ENCODE peak calls at places on chromosomes 16 and 17, in seven cellular contexts. A, J, M, R, N, U and K are unnamed samples.
A peak's percentile ranks its signal among the peaks of the same experiment; 100 is the strongest.

GRCh38 chr16:89965447-89966225 is 17.1 kb downstream of the DEF8 start:
- DNase-seq in A (no peak), J (no peak), M (no peak), R (no peak), N (no peak), U (no peak), K (no peak)

GRCh38 chr17:18974407-18975149 is 22.6 kb downstream of the SLC5A10 start:
- DNase-seq in A (no peak), J (no peak), M (no peak), R (no peak), N (no peak), U (no peak), K (no peak)

GRCh38 chr16:58551496-58551895 is 36.2 kb downstream of the SETD6 start:
- DNase-seq in A (peak; percentile 67), J (no peak), M (no peak), R (peak; percentile 62), N (no peak), U (no peak), K (no peak)

GRCh38 chr17:79534851-79535727 is 75.8 kb downstream of the RBFOX3 start:
- DNase-seq in A (no peak), J (no peak), M (no peak), R (no peak), N (no peak), U (no peak), K (no peak)

GRCh38 chr16:85365120-85365519 is 248.0 kb upstream of the GSE1 start:
- DNase-seq in A (no peak), J (no peak), M (no peak), R (no peak), N (no peak), U (no peak), K (no peak)

GRCh38 chr17:81703747-81704654 is 834 bp downstream of the MRPL12 start:
- DNase-seq in A (no peak), J (no peak), M (no peak), R (no peak), N (no peak), U (no peak), K (no peak)

GRCh38 chr16:65672960-65673359 is 551.1 kb upstream of the CDH11 start:
- DNase-seq in A (no peak), J (peak; percentile 57), M (no peak), R (no peak), N (peak; percentile 5), U (no peak), K (no peak)

GRCh38 chr17:39800540-39800939 is 62.8 kb downstream of the GRB7 start:
- DNase-seq in A (no peak), J (no peak), M (no peak), R (no peak), N (no peak), U (no peak), K (no peak)

GRCh38 chr16:78503501-78504110 is 404.2 kb downstream of the WWOX start:
- DNase-seq in A (peak; percentile 79), J (peak; percentile 64), M (peak; percentile 79), R (peak; percentile 53), N (peak; percentile 86), U (peak; percentile 17), K (peak; percentile 47)

GRCh38 chr16:84955427-84955826 is 55.9 kb downstream of the ZDHHC7 start:
- DNase-seq in A (no peak), J (no peak), M (no peak), R (no peak), N (no peak), U (no peak), K (no peak)

GRCh38 chr17:59330314-59330942 is 1.0 kb upstream of the YPEL2 start:
- DNase-seq in A (peak; percentile 74), J (peak; percentile 88), M (peak; percentile 38), R (peak; percentile 57), N (no peak), U (no peak), K (no peak)

GRCh38 chr17:59331929-59332889 is 754 bp downstream of the YPEL2 start:
- DNase-seq in A (peak; percentile 65), J (peak; percentile 83), M (peak; percentile 45), R (peak; percentile 70), N (no peak), U (no peak), K (no peak)

GRCh38 chr17:59333845-59334244 is 2.4 kb downstream of the YPEL2 start:
- DNase-seq in A (no peak), J (no peak), M (peak; percentile 67), R (no peak), N (no peak), U (no peak), K (no peak)

GRCh38 chr17:59331129-59331928 is at the start of gene YPEL2:
- DNase-seq in A (peak; percentile 98), J (peak; percentile 100), M (peak; percentile 98), R (peak; percentile 99), N (peak; percentile 94), U (peak; percentile 86), K (peak; percentile 99)

DNA sequence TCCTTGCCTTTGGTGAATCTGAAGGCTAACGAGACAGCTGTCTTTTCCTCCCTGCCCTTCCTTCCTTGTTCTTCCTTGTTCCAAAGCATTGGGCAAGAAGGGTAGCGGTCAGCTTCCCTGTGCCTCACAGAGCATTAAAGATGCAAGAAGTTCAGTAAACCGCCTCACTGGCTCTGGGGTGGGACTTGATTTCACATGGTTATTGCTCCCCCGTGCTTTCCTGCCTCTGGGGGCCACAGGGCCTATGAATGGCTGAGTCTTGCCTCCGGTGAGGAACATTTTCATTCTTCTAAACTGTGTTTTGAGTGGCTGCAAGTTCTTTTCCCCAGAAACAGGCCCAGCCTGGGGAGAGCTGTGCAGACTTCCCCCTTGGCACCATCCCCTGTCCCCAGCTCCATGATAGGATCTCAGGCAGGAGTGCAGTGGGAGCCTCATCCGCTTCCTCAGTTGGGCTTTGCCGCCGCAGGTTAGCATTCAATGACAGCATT is 1.5 kb downstream of the YPEL2 start:
- DNase-seq in A (peak; percentile 42), J (no peak), M (no peak), R (no peak), N (peak; percentile 47), U (no peak), K (peak; percentile 52)
- H3K27ac ChIP-seq in A (peak overlapping the region; percentile 97), J (no peak overlapping the region), M (peak overlapping the region; percentile 94), R (peak overlapping the region; percentile 99), N (no peak overlapping the region), U (peak overlapping the region; percentile 91), K (peak overlapping the region; percentile 94)

GRCh38 chr16:2206780-2207433 is 1.7 kb downstream of the MLST8 start:
- DNase-seq in A (no peak), J (no peak), M (no peak), R (no peak), N (no peak), U (no peak), K (no peak)

GRCh38 chr16:2205967-2206313 is 686 bp downstream of the MLST8 start:
- DNase-seq in A (no peak), J (no peak), M (no peak), R (no peak), N (no peak), U (no peak), K (peak; percentile 57)

GRCh38 chr16:2205104-2205966 is at the start of gene MLST8:
- DNase-seq in A (peak; percentile 82), J (peak; percentile 92), M (peak; percentile 91), R (peak; percentile 89), N (peak; percentile 88), U (peak; percentile 21), K (peak; percentile 73)

GRCh38 chr16:2206420-2206779 is 1.1 kb downstream of the MLST8 start:
- DNase-seq in A (no peak), J (no peak), M (no peak), R (no peak), N (no peak), U (no peak), K (no peak)

DNA sequence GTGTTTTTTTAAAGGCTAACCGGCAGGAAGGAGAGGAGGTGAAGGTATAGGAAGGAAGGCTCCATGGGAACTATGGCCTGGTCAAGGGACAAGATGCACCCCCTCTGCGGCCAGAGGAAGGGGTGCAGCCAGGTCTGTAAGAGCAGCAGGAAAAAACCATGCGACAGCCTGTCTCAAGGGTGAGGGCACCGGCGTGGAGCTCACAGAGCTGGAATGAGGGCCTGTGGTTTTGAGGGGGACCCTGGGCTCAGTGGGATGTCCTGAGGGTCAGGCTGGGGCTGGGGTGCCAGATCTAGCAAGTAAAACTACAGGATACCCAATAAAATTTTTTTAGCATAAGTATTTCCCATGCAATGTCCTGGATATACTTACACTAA is 539 bp upstream of the MLST8 start:
- DNase-seq in A (no peak), J (no peak), M (no peak), R (no peak), N (no peak), U (no peak), K (no peak)
- H3K4me3 ChIP-seq in A (peak overlapping the region; percentile 80), J (peak overlapping the region; percentile 90), M (peak overlapping the region; percentile 75), R (peak overlapping the region; percentile 80), N (peak overlapping the region; percentile 66), U (peak overlapping the region; percentile 87), K (peak overlapping the region; percentile 78)

DNA sequence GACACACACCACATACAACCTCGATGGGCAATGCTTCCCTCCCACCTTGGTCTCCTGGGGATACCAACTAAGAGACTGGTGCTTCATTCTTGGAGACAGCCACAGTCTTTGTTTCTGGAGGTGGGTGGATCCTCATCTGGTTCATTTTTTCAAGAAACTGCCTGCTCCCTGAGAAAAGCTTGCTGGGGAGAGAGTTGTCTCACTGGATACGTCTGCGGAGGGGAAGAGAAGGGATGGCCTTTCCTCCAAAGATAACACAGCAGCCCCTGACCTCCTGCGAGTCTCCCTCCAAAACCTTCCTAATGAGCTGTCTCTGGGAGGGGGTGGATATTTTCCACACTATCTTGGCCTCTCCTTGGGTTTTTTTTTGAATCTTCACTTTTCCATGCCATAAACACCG is 221.2 kb downstream of the SOX9 start:
- DNase-seq in A (no peak), J (no peak), M (no peak), R (no peak), N (no peak), U (no peak), K (no peak)
- H3K27ac ChIP-seq in A (peak overlapping the region; percentile 6), J (peak overlapping the region; percentile 94), M (no peak overlapping the region), R (no peak overlapping the region), N (no peak overlapping the region), U (no peak overlapping the region), K (peak overlapping the region; percentile 22)

DNA sequence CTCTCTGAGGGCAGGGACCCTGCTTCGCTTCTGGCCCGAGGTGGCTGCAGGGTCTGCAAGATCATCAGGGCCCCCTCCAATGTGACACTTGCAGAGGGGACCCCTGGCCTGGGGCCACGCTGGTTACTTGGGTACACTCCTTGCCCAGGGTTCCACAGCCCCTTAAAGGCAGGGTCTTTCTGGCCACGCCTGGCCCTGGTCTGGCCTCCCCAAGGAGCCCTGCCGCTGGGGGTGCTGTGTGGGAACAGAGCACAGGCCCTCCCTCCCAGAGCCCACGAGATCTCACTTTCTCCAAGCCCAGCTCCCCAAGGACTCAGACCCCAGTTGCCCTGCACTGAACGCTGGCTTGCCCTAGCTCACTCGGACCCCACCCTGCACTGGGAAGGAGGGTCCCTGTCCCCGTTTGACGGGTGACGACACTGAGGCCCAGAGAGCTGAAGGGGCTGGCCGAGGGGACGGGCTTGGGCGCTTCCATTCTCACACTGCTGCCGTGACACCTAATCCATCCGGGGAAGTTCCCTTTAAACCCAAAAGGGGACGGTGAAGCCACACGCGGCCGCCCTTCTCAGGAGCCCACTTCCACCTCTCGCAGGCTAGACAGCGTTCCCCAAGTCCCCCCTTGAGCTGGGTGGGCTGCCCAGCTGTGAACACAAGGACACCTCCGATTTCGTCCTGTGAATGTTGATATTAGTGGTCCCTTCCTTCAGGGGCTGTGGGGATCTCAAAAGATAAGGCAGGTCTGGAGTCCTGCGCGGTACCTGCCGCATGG is 26.9 kb upstream of the OSGIN1 start:
- DNase-seq in A (no peak), J (no peak), M (no peak), R (no peak), N (no peak), U (no peak), K (no peak)
- H3K4me3 ChIP-seq in A (no peak overlapping the region), J (no peak overlapping the region), M (no peak overlapping the region), R (no peak overlapping the region), N (no peak overlapping the region), U (no peak overlapping the region), K (no peak overlapping the region)